ENCODE peak calls at places on chromosome 1, in six cellular contexts. B, A, N, K, F and Z are unnamed samples.
A peak's percentile ranks its signal among the peaks of the same experiment; 100 is the strongest.

GRCh38 chr1:83735525-83735924 is 263.4 kb downstream of the TTLL7 start:
- ATAC-seq in B (no peak), A (no peak), N (no peak), K (no peak), F (no peak), Z (no peak)

GRCh38 chr1:28115267-28115666 is 26.9 kb upstream of the EYA3 start:
- ATAC-seq in B (peak; percentile 67), A (no peak), N (no peak), K (no peak), F (peak; percentile 43), Z (no peak)

GRCh38 chr1:225842074-225842473 is 32.1 kb downstream of the EPHX1 start:
- ATAC-seq in B (no peak), A (no peak), N (no peak), K (no peak), F (no peak), Z (no peak)

GRCh38 chr1:50251592-50252165 is 143.0 kb downstream of the ELAVL4 start:
- ATAC-seq in B (peak; percentile 82), A (no peak), N (no peak), K (no peak), F (no peak), Z (no peak)

GRCh38 chr1:24321712-24322635 is 2.8 kb downstream of the GRHL3 start:
- ATAC-seq in B (peak; percentile 96), A (peak; percentile 77), N (no peak), K (peak; percentile 80), F (peak; percentile 95), Z (peak; percentile 63)

GRCh38 chr1:9111957-9112356 is 16.9 kb downstream of the GPR157 start:
- ATAC-seq in B (peak; percentile 52), A (no peak), N (peak; percentile 7), K (no peak), F (no peak), Z (no peak)

GRCh38 chr1:178938959-178939317 is 68.1 kb upstream of the ANGPTL1 start:
- ATAC-seq in B (no peak), A (peak; percentile 67), N (no peak), K (no peak), F (no peak), Z (peak; percentile 87)

GRCh38 chr1:231973840-231974239 is 347.2 kb downstream of the DISC1 start:
- ATAC-seq in B (no peak), A (no peak), N (no peak), K (no peak), F (no peak), Z (no peak)

GRCh38 chr1:229229137-229229720 is 41.7 kb upstream of the RAB4A start:
- ATAC-seq in B (no peak), A (peak; percentile 72), N (no peak), K (peak; percentile 26), F (no peak), Z (peak; percentile 58)

GRCh38 chr1:36542024-36542961 is 59.6 kb upstream of the CSF3R start:
- ATAC-seq in B (no peak), A (no peak), N (peak; percentile 58), K (peak; percentile 57), F (peak; percentile 48), Z (no peak)

GRCh38 chr1:7464736-7465135 is 306.4 kb upstream of the VAMP3 start:
- ATAC-seq in B (no peak), A (no peak), N (no peak), K (no peak), F (no peak), Z (no peak)

GRCh38 chr1:7467476-7468175 is 303.5 kb upstream of the VAMP3 start:
- ATAC-seq in B (no peak), A (no peak), N (no peak), K (no peak), F (no peak), Z (no peak)

GRCh38 chr1:7469255-7469938 is 301.7 kb upstream of the VAMP3 start:
- ATAC-seq in B (no peak), A (no peak), N (no peak), K (no peak), F (no peak), Z (no peak)

GRCh38 chr1:7470904-7471638 is 300.0 kb upstream of the VAMP3 start:
- ATAC-seq in B (peak; percentile 83), A (peak; percentile 82), N (no peak), K (peak; percentile 90), F (no peak), Z (peak; percentile 84)

GRCh38 chr1:7468248-7468647 is 302.8 kb upstream of the VAMP3 start:
- ATAC-seq in B (no peak), A (no peak), N (no peak), K (no peak), F (no peak), Z (no peak)
- TF ChIP-seq POLR2A in B (no peak), A (no peak), N (no peak), K (no peak), F (no peak), Z (no peak)

GRCh38 chr1:248871837-248872401 is 13.0 kb upstream of the ZNF692 start:
- ATAC-seq in B (no peak), A (no peak), N (no peak), K (no peak), F (no peak), Z (no peak)

GRCh38 chr1:248873409-248873992 is 14.6 kb upstream of the ZNF692 start:
- ATAC-seq in B (peak; percentile 87), A (peak; percentile 97), N (peak; percentile 92), K (peak; percentile 82), F (peak; percentile 82), Z (peak; percentile 96)

GRCh38 chr1:248873993-248874671 is 15.2 kb upstream of the ZNF692 start:
- ATAC-seq in B (peak; percentile 79), A (peak; percentile 85), N (peak; percentile 57), K (peak; percentile 70), F (peak; percentile 80), Z (peak; percentile 88)

DNA sequence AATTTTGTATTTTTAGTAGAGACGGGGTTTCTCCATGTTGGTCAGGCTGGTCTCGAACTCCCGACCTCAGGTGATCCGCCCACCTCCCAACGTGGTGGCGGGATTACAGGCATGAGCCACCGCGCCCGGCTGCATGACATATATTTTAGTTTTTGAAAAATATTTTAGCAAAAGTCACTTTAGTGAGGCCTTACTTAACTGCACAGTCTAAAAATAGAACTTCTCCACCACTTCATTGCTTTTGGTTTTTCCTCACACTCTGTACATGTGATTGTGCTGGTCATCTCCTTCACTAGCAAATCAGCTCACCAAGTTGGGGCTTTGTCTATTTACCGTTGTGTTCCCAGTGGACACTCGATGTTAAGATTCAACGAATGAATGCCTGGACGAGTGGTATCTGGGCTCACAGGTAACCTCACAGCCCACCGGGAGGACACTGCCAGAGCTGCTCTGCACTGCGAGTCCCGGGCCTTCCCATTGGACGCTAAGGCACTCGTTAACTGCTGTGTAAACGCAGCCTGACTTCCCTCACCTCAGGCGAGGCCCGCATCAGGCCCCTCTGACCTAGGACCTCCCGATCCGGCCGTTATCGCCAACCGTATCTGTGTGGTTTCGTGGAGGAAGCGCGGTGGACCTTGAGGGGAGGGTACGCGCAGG is 14.0 kb upstream of the ZNF692 start:
- ATAC-seq in B (peak; percentile 75), A (peak; percentile 83), N (peak; percentile 91), K (peak; percentile 66), F (peak; percentile 86), Z (peak; percentile 60)
- TF ChIP-seq POLR2AphosphoS5 in B (no peak), A (no peak), N (no peak), K (no peak), F (no peak), Z (no peak)

GRCh38 chr1:21220815-21221214 is 44.1 kb upstream of the EIF4G3 start:
- ATAC-seq in B (no peak), A (no peak), N (no peak), K (no peak), F (no peak), Z (no peak)
- TF ChIP-seq POLR2A in B (no peak), A (no peak), N (no peak), K (no peak), F (no peak), Z (no peak)

GRCh38 chr1:64484651-64485050 is 14.7 kb downstream of the CACHD1 start:
- ATAC-seq in B (no peak), A (no peak), N (no peak), K (no peak), F (no peak), Z (no peak)
- TF ChIP-seq POLR2AphosphoS5 in B (no peak), A (no peak), N (no peak), K (no peak), F (no peak), Z (no peak)

GRCh38 chr1:15196807-15197530 is 43.4 kb downstream of the TMEM51 start:
- ATAC-seq in B (no peak), A (peak; percentile 7), N (peak; percentile 42), K (no peak), F (no peak), Z (no peak)
- TF ChIP-seq POLR2A in B (no peak), A (no peak), N (no peak), K (no peak), F (no peak), Z (no peak)

GRCh38 chr1:145982010-145982723 is 14.2 kb downstream of the TXNIP start:
- ATAC-seq in B (no peak), A (no peak), N (no peak), K (no peak), F (no peak), Z (no peak)

GRCh38 chr1:145981299-145981600 is 15.1 kb downstream of the TXNIP start:
- ATAC-seq in B (no peak), A (no peak), N (no peak), K (no peak), F (no peak), Z (no peak)

GRCh38 chr1:145985129-145985501 is 11.3 kb downstream of the TXNIP start:
- ATAC-seq in B (no peak), A (peak; percentile 13), N (peak; percentile 19), K (peak; percentile 32), F (peak; percentile 4), Z (no peak)

GRCh38 chr1:145983959-145984830 is 12.2 kb downstream of the TXNIP start:
- ATAC-seq in B (no peak), A (no peak), N (no peak), K (no peak), F (no peak), Z (no peak)

DNA sequence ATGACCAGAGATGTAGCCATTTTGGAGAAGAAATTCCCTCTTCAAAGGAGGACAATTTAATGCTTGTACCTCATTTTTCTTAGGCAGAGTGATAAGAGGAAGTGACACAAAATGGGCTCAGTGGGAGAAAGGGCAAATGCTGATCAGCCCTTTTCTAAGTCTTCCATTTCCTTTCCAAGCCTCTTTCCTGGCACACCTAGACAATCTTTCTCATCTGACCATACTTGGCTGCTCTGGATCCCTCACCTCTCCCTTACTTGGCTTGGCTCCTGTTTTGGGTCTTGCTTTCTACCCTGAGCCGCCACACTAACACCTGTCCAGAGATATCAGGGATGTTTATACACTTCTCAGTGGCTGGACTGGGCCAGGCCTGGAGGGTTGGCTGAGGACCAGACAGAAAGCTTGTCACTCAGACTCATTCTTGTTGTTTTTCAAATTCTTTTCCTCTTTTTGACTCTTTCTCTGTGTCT is 13.1 kb downstream of the TXNIP start:
- ATAC-seq in B (no peak), A (no peak), N (no peak), K (no peak), F (no peak), Z (no peak)
- TF ChIP-seq POLR2AphosphoS5 in B (no peak), A (peak; percentile 46), N (no peak), K (no peak), F (no peak), Z (peak; percentile 57)